ENCODE peak calls at places on chromosomes 11 and 22, in ten cellular contexts. One of them, this sample, is unnamed.

GRCh38 chr11:102286292-102286691 is 31.0 kb upstream of the BIRC3 start:
- DNase-seq in CD8-positive, alpha-beta memory T cell: no peak
- DNase-seq in heart right ventricle: no peak
- DNase-seq in small intestine: no peak
- DNase-seq in neural progenitor cell: no peak
- DNase-seq in suprapubic skin: no peak
- DNase-seq in CD4-positive, CD25-positive, alpha-beta regulatory T cell: no peak
- DNase-seq in adrenal gland: no peak
- DNase-seq in left ventricle myocardium inferior: no peak
- DNase-seq in colonic mucosa: no peak
- DNase-seq in this sample: no peak

GRCh38 chr11:107999759-108000455 is 8.8 kb upstream of the CUL5 start:
- DNase-seq in CD8-positive, alpha-beta memory T cell: peak; percentile 24
- DNase-seq in heart right ventricle: no peak
- DNase-seq in small intestine: peak; percentile 18
- DNase-seq in neural progenitor cell: peak; percentile 85
- DNase-seq in suprapubic skin: no peak
- DNase-seq in CD4-positive, CD25-positive, alpha-beta regulatory T cell: peak; percentile 58
- DNase-seq in adrenal gland: no peak
- DNase-seq in left ventricle myocardium inferior: no peak
- DNase-seq in colonic mucosa: no peak
- DNase-seq in this sample: no peak

GRCh38 chr22:46657996-46658947 is 38.1 kb downstream of the GRAMD4 start:
- DNase-seq in CD8-positive, alpha-beta memory T cell: no peak
- DNase-seq in heart right ventricle: no peak
- DNase-seq in small intestine: no peak
- DNase-seq in neural progenitor cell: no peak
- DNase-seq in suprapubic skin: no peak
- DNase-seq in CD4-positive, CD25-positive, alpha-beta regulatory T cell: no peak
- DNase-seq in adrenal gland: no peak
- DNase-seq in left ventricle myocardium inferior: no peak
- DNase-seq in colonic mucosa: no peak
- DNase-seq in this sample: no peak

GRCh38 chr11:64165842-64166635 is at the start of gene MACROD1:
- DNase-seq in CD8-positive, alpha-beta memory T cell: peak; percentile 73
- DNase-seq in heart right ventricle: peak; percentile 81
- DNase-seq in small intestine: peak; percentile 93
- DNase-seq in neural progenitor cell: peak; percentile 80
- DNase-seq in suprapubic skin: peak; percentile 94
- DNase-seq in CD4-positive, CD25-positive, alpha-beta regulatory T cell: peak; percentile 92
- DNase-seq in adrenal gland: peak; percentile 91
- DNase-seq in left ventricle myocardium inferior: peak; percentile 91
- DNase-seq in colonic mucosa: peak; percentile 92
- DNase-seq in this sample: peak; percentile 85

GRCh38 chr11:75919525-75919924 is 104.5 kb downstream of the UVRAG start:
- DNase-seq in CD8-positive, alpha-beta memory T cell: no peak
- DNase-seq in heart right ventricle: no peak
- DNase-seq in small intestine: peak; percentile 21
- DNase-seq in neural progenitor cell: no peak
- DNase-seq in suprapubic skin: no peak
- DNase-seq in CD4-positive, CD25-positive, alpha-beta regulatory T cell: no peak
- DNase-seq in adrenal gland: no peak
- DNase-seq in left ventricle myocardium inferior: no peak
- DNase-seq in colonic mucosa: no peak
- DNase-seq in this sample: no peak

GRCh38 chr22:45889539-45890350 is 87.2 kb downstream of the WNT7B start:
- DNase-seq in CD8-positive, alpha-beta memory T cell: no peak
- DNase-seq in heart right ventricle: no peak
- DNase-seq in small intestine: no peak
- DNase-seq in neural progenitor cell: peak; percentile 89
- DNase-seq in suprapubic skin: no peak
- DNase-seq in CD4-positive, CD25-positive, alpha-beta regulatory T cell: no peak
- DNase-seq in adrenal gland: no peak
- DNase-seq in left ventricle myocardium inferior: peak; percentile 12
- DNase-seq in colonic mucosa: no peak
- DNase-seq in this sample: no peak

GRCh38 chr11:117315285-117316196 is 515 bp downstream of the BACE1 start:
- DNase-seq in CD8-positive, alpha-beta memory T cell: peak; percentile 20
- DNase-seq in heart right ventricle: no peak
- DNase-seq in small intestine: no peak
- DNase-seq in neural progenitor cell: no peak
- DNase-seq in suprapubic skin: no peak
- DNase-seq in CD4-positive, CD25-positive, alpha-beta regulatory T cell: no peak
- DNase-seq in adrenal gland: no peak
- DNase-seq in left ventricle myocardium inferior: no peak
- DNase-seq in colonic mucosa: no peak
- DNase-seq in this sample: no peak

GRCh38 chr11:3835100-3835485 is 5.7 kb downstream of the RHOG start:
- DNase-seq in CD8-positive, alpha-beta memory T cell: no peak
- DNase-seq in heart right ventricle: no peak
- DNase-seq in small intestine: peak; percentile 92
- DNase-seq in neural progenitor cell: no peak
- DNase-seq in suprapubic skin: no peak
- DNase-seq in CD4-positive, CD25-positive, alpha-beta regulatory T cell: no peak
- DNase-seq in adrenal gland: no peak
- DNase-seq in left ventricle myocardium inferior: no peak
- DNase-seq in colonic mucosa: no peak
- DNase-seq in this sample: no peak

GRCh38 chr11:48683226-48683720 is 194.7 kb downstream of the OR4A47 start:
- DNase-seq in CD8-positive, alpha-beta memory T cell: no peak
- DNase-seq in heart right ventricle: no peak
- DNase-seq in small intestine: no peak
- DNase-seq in neural progenitor cell: no peak
- DNase-seq in suprapubic skin: peak; percentile 49
- DNase-seq in CD4-positive, CD25-positive, alpha-beta regulatory T cell: no peak
- DNase-seq in adrenal gland: no peak
- DNase-seq in left ventricle myocardium inferior: no peak
- DNase-seq in colonic mucosa: no peak
- DNase-seq in this sample: no peak

GRCh38 chr11:12131943-12132789 is 21.8 kb downstream of the MICAL2 start:
- DNase-seq in CD8-positive, alpha-beta memory T cell: no peak
- DNase-seq in heart right ventricle: no peak
- DNase-seq in small intestine: no peak
- DNase-seq in neural progenitor cell: no peak
- DNase-seq in suprapubic skin: no peak
- DNase-seq in CD4-positive, CD25-positive, alpha-beta regulatory T cell: no peak
- DNase-seq in adrenal gland: no peak
- DNase-seq in left ventricle myocardium inferior: no peak
- DNase-seq in colonic mucosa: no peak
- DNase-seq in this sample: no peak

GRCh38 chr11:8098879-8099278 is 17.9 kb downstream of the TUB start:
- DNase-seq in CD8-positive, alpha-beta memory T cell: no peak
- DNase-seq in heart right ventricle: no peak
- DNase-seq in small intestine: no peak
- DNase-seq in neural progenitor cell: no peak
- DNase-seq in suprapubic skin: peak; percentile 29
- DNase-seq in CD4-positive, CD25-positive, alpha-beta regulatory T cell: no peak
- DNase-seq in adrenal gland: peak; percentile 10
- DNase-seq in left ventricle myocardium inferior: no peak
- DNase-seq in colonic mucosa: peak; percentile 10
- DNase-seq in this sample: no peak

GRCh38 chr11:8097062-8097814 is 16.2 kb downstream of the TUB start:
- DNase-seq in CD8-positive, alpha-beta memory T cell: no peak
- DNase-seq in heart right ventricle: no peak
- DNase-seq in small intestine: no peak
- DNase-seq in neural progenitor cell: no peak
- DNase-seq in suprapubic skin: no peak
- DNase-seq in CD4-positive, CD25-positive, alpha-beta regulatory T cell: no peak
- DNase-seq in adrenal gland: peak; percentile 1
- DNase-seq in left ventricle myocardium inferior: no peak
- DNase-seq in colonic mucosa: no peak
- DNase-seq in this sample: no peak

GRCh38 chr11:8097926-8098325 is 16.9 kb downstream of the TUB start:
- DNase-seq in CD8-positive, alpha-beta memory T cell: no peak
- DNase-seq in heart right ventricle: no peak
- DNase-seq in small intestine: no peak
- DNase-seq in neural progenitor cell: no peak
- DNase-seq in suprapubic skin: no peak
- DNase-seq in CD4-positive, CD25-positive, alpha-beta regulatory T cell: no peak
- DNase-seq in adrenal gland: no peak
- DNase-seq in left ventricle myocardium inferior: no peak
- DNase-seq in colonic mucosa: peak; percentile 15
- DNase-seq in this sample: no peak

GRCh38 chr11:8099291-8099899 is 18.4 kb downstream of the TUB start:
- DNase-seq in CD8-positive, alpha-beta memory T cell: peak; percentile 45
- DNase-seq in heart right ventricle: peak; percentile 68
- DNase-seq in small intestine: peak; percentile 78
- DNase-seq in neural progenitor cell: peak; percentile 75
- DNase-seq in suprapubic skin: peak; percentile 84
- DNase-seq in CD4-positive, CD25-positive, alpha-beta regulatory T cell: peak; percentile 78
- DNase-seq in adrenal gland: peak; percentile 84
- DNase-seq in left ventricle myocardium inferior: peak; percentile 75
- DNase-seq in colonic mucosa: peak; percentile 84
- DNase-seq in this sample: peak; percentile 81

DNA sequence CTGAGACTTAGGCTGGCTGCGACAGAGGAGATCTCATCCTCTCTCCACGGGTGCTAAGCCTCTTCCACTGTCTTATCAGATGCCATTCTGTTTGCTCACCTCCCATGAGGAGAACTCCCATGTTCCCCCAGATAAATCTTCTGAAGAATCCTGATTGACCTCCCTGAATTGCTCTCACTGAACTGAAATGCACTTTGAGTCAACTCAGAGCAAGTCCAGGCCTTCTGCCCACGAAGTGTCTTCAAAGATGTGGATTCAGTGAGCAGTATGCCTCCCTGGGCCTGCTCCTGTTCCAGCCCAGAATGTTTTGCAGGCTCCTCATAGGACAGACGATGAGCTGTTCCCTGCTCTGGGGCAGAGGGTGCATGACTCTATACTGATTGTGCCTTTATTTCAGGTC is 17.4 kb downstream of the TUB start:
- DNase-seq in CD8-positive, alpha-beta memory T cell: no peak
- DNase-seq in heart right ventricle: no peak
- DNase-seq in small intestine: no peak
- DNase-seq in neural progenitor cell: no peak
- DNase-seq in suprapubic skin: no peak
- DNase-seq in CD4-positive, CD25-positive, alpha-beta regulatory T cell: no peak
- DNase-seq in adrenal gland: no peak
- DNase-seq in left ventricle myocardium inferior: no peak
- DNase-seq in colonic mucosa: no peak
- DNase-seq in this sample: no peak
- H3K27ac ChIP-seq in CD8-positive, alpha-beta memory T cell: no peak overlapping the region
- H3K27ac ChIP-seq in heart right ventricle: no peak overlapping the region
- H3K27ac ChIP-seq in small intestine: no peak overlapping the region
- H3K27ac ChIP-seq in neural progenitor cell: no peak overlapping the region
- H3K27ac ChIP-seq in suprapubic skin: no peak overlapping the region
- H3K27ac ChIP-seq in CD4-positive, CD25-positive, alpha-beta regulatory T cell: no peak overlapping the region
- H3K27ac ChIP-seq in adrenal gland: no peak overlapping the region
- H3K27ac ChIP-seq in left ventricle myocardium inferior: no peak overlapping the region
- H3K27ac ChIP-seq in colonic mucosa: no peak overlapping the region
- H3K27ac ChIP-seq in this sample: no peak overlapping the region

DNA sequence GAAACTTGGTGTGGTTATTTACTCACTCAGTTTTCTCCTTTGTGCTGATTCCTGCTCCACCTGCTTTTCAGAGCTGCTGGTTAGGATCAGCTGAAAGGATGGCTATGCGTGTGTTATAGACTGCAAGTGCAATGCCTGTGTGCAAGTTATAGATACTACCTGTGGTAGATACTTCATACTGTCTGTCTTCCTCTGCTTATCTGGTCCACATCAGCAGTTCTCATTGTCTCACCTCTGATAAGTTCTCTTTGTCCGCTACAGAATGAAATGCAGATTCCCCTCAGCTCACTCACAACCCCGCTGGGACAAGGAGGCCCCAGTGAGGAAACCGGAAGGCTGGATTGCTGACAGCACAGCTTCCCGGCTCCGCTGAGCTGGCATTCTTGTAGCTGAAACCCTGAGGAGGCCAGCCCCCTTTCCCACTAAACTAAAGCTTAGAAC is 37.5 kb upstream of the LYVE1 start:
- DNase-seq in CD8-positive, alpha-beta memory T cell: no peak
- DNase-seq in heart right ventricle: peak; percentile 54
- DNase-seq in small intestine: no peak
- DNase-seq in neural progenitor cell: peak; percentile 45
- DNase-seq in suprapubic skin: no peak
- DNase-seq in CD4-positive, CD25-positive, alpha-beta regulatory T cell: no peak
- DNase-seq in adrenal gland: peak; percentile 71
- DNase-seq in left ventricle myocardium inferior: peak; percentile 65
- DNase-seq in colonic mucosa: peak; percentile 34
- DNase-seq in this sample: peak; percentile 20
- H3K27ac ChIP-seq in CD8-positive, alpha-beta memory T cell: no peak overlapping the region
- H3K27ac ChIP-seq in heart right ventricle: no peak overlapping the region
- H3K27ac ChIP-seq in small intestine: peak overlapping the region; percentile 58
- H3K27ac ChIP-seq in neural progenitor cell: no peak overlapping the region
- H3K27ac ChIP-seq in suprapubic skin: peak overlapping the region; percentile 20
- H3K27ac ChIP-seq in CD4-positive, CD25-positive, alpha-beta regulatory T cell: no peak overlapping the region
- H3K27ac ChIP-seq in adrenal gland: peak overlapping the region; percentile 96
- H3K27ac ChIP-seq in left ventricle myocardium inferior: peak overlapping the region; percentile 61
- H3K27ac ChIP-seq in colonic mucosa: peak overlapping the region; percentile 53
- H3K27ac ChIP-seq in this sample: peak overlapping the region; percentile 63

GRCh38 chr11:22467248-22467647 is 129.1 kb downstream of the SLC17A6 start:
- DNase-seq in CD8-positive, alpha-beta memory T cell: no peak
- DNase-seq in heart right ventricle: no peak
- DNase-seq in small intestine: no peak
- DNase-seq in neural progenitor cell: no peak
- DNase-seq in suprapubic skin: no peak
- DNase-seq in CD4-positive, CD25-positive, alpha-beta regulatory T cell: no peak
- DNase-seq in adrenal gland: no peak
- DNase-seq in left ventricle myocardium inferior: no peak
- DNase-seq in colonic mucosa: no peak
- DNase-seq in this sample: no peak

GRCh38 chr11:22465620-22466019 is 127.4 kb downstream of the SLC17A6 start:
- DNase-seq in CD8-positive, alpha-beta memory T cell: no peak
- DNase-seq in heart right ventricle: no peak
- DNase-seq in small intestine: no peak
- DNase-seq in neural progenitor cell: no peak
- DNase-seq in suprapubic skin: no peak
- DNase-seq in CD4-positive, CD25-positive, alpha-beta regulatory T cell: no peak
- DNase-seq in adrenal gland: no peak
- DNase-seq in left ventricle myocardium inferior: no peak
- DNase-seq in colonic mucosa: no peak
- DNase-seq in this sample: no peak

GRCh38 chr11:22466809-22467208 is 128.6 kb downstream of the SLC17A6 start:
- DNase-seq in CD8-positive, alpha-beta memory T cell: no peak
- DNase-seq in heart right ventricle: no peak
- DNase-seq in small intestine: no peak
- DNase-seq in neural progenitor cell: peak; percentile 6
- DNase-seq in suprapubic skin: no peak
- DNase-seq in CD4-positive, CD25-positive, alpha-beta regulatory T cell: no peak
- DNase-seq in adrenal gland: no peak
- DNase-seq in left ventricle myocardium inferior: no peak
- DNase-seq in colonic mucosa: no peak
- DNase-seq in this sample: no peak

GRCh38 chr11:22466351-22466750 is 128.2 kb downstream of the SLC17A6 start:
- DNase-seq in CD8-positive, alpha-beta memory T cell: no peak
- DNase-seq in heart right ventricle: no peak
- DNase-seq in small intestine: no peak
- DNase-seq in neural progenitor cell: no peak
- DNase-seq in suprapubic skin: no peak
- DNase-seq in CD4-positive, CD25-positive, alpha-beta regulatory T cell: no peak
- DNase-seq in adrenal gland: no peak
- DNase-seq in left ventricle myocardium inferior: no peak
- DNase-seq in colonic mucosa: no peak
- DNase-seq in this sample: no peak

GRCh38 chr11:22467741-22468140 is 129.6 kb downstream of the SLC17A6 start:
- DNase-seq in CD8-positive, alpha-beta memory T cell: no peak
- DNase-seq in heart right ventricle: no peak
- DNase-seq in small intestine: no peak
- DNase-seq in neural progenitor cell: no peak
- DNase-seq in suprapubic skin: no peak
- DNase-seq in CD4-positive, CD25-positive, alpha-beta regulatory T cell: no peak
- DNase-seq in adrenal gland: no peak
- DNase-seq in left ventricle myocardium inferior: no peak
- DNase-seq in colonic mucosa: no peak
- DNase-seq in this sample: no peak
- H3K27ac ChIP-seq in CD8-positive, alpha-beta memory T cell: no peak overlapping the region
- H3K27ac ChIP-seq in heart right ventricle: no peak overlapping the region
- H3K27ac ChIP-seq in small intestine: no peak overlapping the region
- H3K27ac ChIP-seq in neural progenitor cell: no peak overlapping the region
- H3K27ac ChIP-seq in suprapubic skin: no peak overlapping the region
- H3K27ac ChIP-seq in CD4-positive, CD25-positive, alpha-beta regulatory T cell: no peak overlapping the region
- H3K27ac ChIP-seq in adrenal gland: no peak overlapping the region
- H3K27ac ChIP-seq in left ventricle myocardium inferior: no peak overlapping the region
- H3K27ac ChIP-seq in colonic mucosa: no peak overlapping the region
- H3K27ac ChIP-seq in this sample: no peak overlapping the region

GRCh38 chr22:39176067-39176621 is 23.7 kb upstream of the CBX7 start:
- DNase-seq in CD8-positive, alpha-beta memory T cell: no peak
- DNase-seq in heart right ventricle: peak; percentile 73
- DNase-seq in small intestine: no peak
- DNase-seq in neural progenitor cell: peak; percentile 93
- DNase-seq in suprapubic skin: peak; percentile 83
- DNase-seq in CD4-positive, CD25-positive, alpha-beta regulatory T cell: no peak
- DNase-seq in adrenal gland: peak; percentile 86
- DNase-seq in left ventricle myocardium inferior: peak; percentile 77
- DNase-seq in colonic mucosa: no peak
- DNase-seq in this sample: peak; percentile 44
- H3K27ac ChIP-seq in CD8-positive, alpha-beta memory T cell: no peak overlapping the region
- H3K27ac ChIP-seq in heart right ventricle: peak overlapping the region; percentile 80
- H3K27ac ChIP-seq in small intestine: peak overlapping the region; percentile 85
- H3K27ac ChIP-seq in neural progenitor cell: peak overlapping the region; percentile 11
- H3K27ac ChIP-seq in suprapubic skin: peak overlapping the region; percentile 77
- H3K27ac ChIP-seq in CD4-positive, CD25-positive, alpha-beta regulatory T cell: peak overlapping the region; percentile 5
- H3K27ac ChIP-seq in adrenal gland: peak overlapping the region; percentile 66
- H3K27ac ChIP-seq in left ventricle myocardium inferior: peak overlapping the region; percentile 88
- H3K27ac ChIP-seq in colonic mucosa: peak overlapping the region; percentile 13
- H3K27ac ChIP-seq in this sample: no peak overlapping the region

This sample was measured in substantia nigra.